ENCODE peak calls at places on chromosome 12, in four cellular contexts. Q is GM12878, P is K562, X is endothelial cell of umbilical vein. F is an unnamed sample.

GRCh38 chr12:110379201-110379600 is 24.3 kb downstream of the ANAPC7 start:
- DNase-seq in Q (no peak), P (no peak), X (no peak), F (no peak)

GRCh38 chr12:14601692-14602091 is 34.0 kb upstream of the PLBD1 start:
- DNase-seq in Q (no peak), P (no peak), X (no peak), F (no peak)

GRCh38 chr12:78483767-78484315 is 380.7 kb upstream of the SYT1 start:
- DNase-seq in Q (no peak), P (no peak), X (no peak), F (no peak)

GRCh38 chr12:109677323-109677722 is 36.3 kb upstream of the FAM222A start:
- DNase-seq in Q (no peak), P (no peak), X (no peak), F (no peak)

GRCh38 chr12:91931110-91931509 is 214.5 kb downstream of the BTG1 start:
- DNase-seq in Q (no peak), P (no peak), X (no peak), F (peak)

GRCh38 chr12:124921200-124922008 is 7.0 kb upstream of the UBC start:
- DNase-seq in Q (peak), P (peak), X (peak), F (peak)

GRCh38 chr12:131803995-131804521 is 24.1 kb upstream of the MMP17 start:
- DNase-seq in Q (no peak), P (no peak), X (peak), F (no peak)

GRCh38 chr12:50275545-50275944 is 7.8 kb downstream of the LIMA1 start:
- DNase-seq in Q (no peak), P (peak), X (peak), F (peak)

GRCh38 chr12:130983328-130984017 is 29.8 kb downstream of the ADGRD1 start:
- DNase-seq in Q (no peak), P (no peak), X (no peak), F (no peak)

GRCh38 chr12:67320614-67321305 is 51.6 kb downstream of the CAND1 start:
- DNase-seq in Q (no peak), P (no peak), X (no peak), F (no peak)

GRCh38 chr12:120453977-120454376 is 7.7 kb downstream of the GATC start:
- DNase-seq in Q (no peak), P (peak), X (peak), F (no peak)

GRCh38 chr12:45655186-45655585 is 74.3 kb upstream of the ARID2 start:
- DNase-seq in Q (no peak), P (peak), X (no peak), F (no peak)

GRCh38 chr12:116121453-116121871 is 156.0 kb downstream of the MED13L start:
- DNase-seq in Q (no peak), P (no peak), X (peak), F (no peak)

GRCh38 chr12:2212971-2213869 is 160.4 kb downstream of the CACNA1C start:
- DNase-seq in Q (no peak), P (no peak), X (no peak), F (no peak)

GRCh38 chr12:118166946-118167345 is 31.0 kb downstream of the PEBP1 start:
- DNase-seq in Q (peak), P (no peak), X (no peak), F (no peak)

GRCh38 chr12:108966378-108967151 is 54.3 kb downstream of the SVOP start:
- DNase-seq in Q (no peak), P (no peak), X (no peak), F (no peak)

GRCh38 chr12:45431153-45431552 is 215.3 kb downstream of the ANO6 start:
- DNase-seq in Q (no peak), P (no peak), X (no peak), F (no peak)

GRCh38 chr12:56084958-56085543 is 5.1 kb downstream of the ERBB3 start:
- DNase-seq in Q (no peak), P (peak), X (peak), F (peak)

GRCh38 chr12:56086096-56086495 is 6.1 kb downstream of the ERBB3 start:
- DNase-seq in Q (no peak), P (no peak), X (no peak), F (peak)

GRCh38 chr12:56082967-56083366 is 3.0 kb downstream of the ERBB3 start:
- DNase-seq in Q (no peak), P (peak), X (no peak), F (no peak)

GRCh38 chr12:56086608-56087007 is 6.6 kb downstream of the ERBB3 start:
- DNase-seq in Q (no peak), P (no peak), X (no peak), F (no peak)

GRCh38 chr12:56087220-56087619 is 7.3 kb downstream of the ERBB3 start:
- DNase-seq in Q (no peak), P (no peak), X (no peak), F (peak)
- TF ChIP-seq POLR2AphosphoS5 in Q (no peak), P (no peak), X (no peak), F (no peak)

GRCh38 chr12:111650912-111651311 is 34.8 kb downstream of the BRAP start:
- DNase-seq in Q (no peak), P (no peak), X (no peak), F (no peak)
- H3K27ac ChIP-seq in Q (no peak), P (no peak), X (no peak), F (no peak)

GRCh38 chr12:56590237-56590830 is 39.8 kb downstream of the BAZ2A start:
- DNase-seq in Q (no peak), P (peak), X (no peak), F (no peak)

GRCh38 chr12:56591111-56591510 is 39.0 kb downstream of the BAZ2A start:
- DNase-seq in Q (no peak), P (peak), X (no peak), F (no peak)

GRCh38 chr12:56596815-56597214 is 33.3 kb downstream of the BAZ2A start:
- DNase-seq in Q (no peak), P (no peak), X (no peak), F (no peak)

GRCh38 chr12:56591961-56592360 is 38.2 kb downstream of the BAZ2A start:
- DNase-seq in Q (no peak), P (no peak), X (no peak), F (no peak)

DNA sequence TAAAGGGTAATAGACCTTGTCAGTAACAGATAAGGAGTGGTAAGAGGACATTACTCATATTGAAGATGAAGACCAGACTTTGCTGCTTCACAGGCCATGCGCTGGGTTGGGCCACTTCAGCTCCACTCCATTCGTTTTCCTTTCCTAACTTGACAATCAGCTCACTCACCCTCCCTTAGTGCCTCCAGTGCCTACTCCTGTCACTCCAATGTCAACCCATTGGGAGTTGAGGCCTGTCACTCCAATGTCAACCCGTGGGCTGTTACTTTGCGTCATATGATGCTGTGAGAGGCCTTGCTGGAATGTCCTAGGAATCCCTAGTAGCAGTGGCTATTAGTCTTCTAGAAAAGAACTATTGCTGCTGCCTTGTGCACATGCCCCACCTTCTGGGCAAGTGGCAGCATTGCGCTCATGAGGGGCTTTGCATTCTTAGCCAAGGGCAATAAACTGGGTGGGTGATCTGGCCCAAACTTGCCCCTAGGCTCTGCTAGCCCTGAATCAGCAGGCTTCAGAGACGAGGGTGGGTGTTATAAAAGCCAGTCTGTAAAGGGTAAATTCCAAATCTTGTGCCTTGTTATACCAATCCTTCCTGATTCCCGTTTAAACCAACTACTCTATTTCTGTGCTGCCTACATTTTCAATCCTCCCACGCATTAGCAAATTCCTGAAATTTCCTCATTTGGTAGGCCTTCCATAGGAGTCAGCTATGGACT is 36.1 kb downstream of the BAZ2A start:
- DNase-seq in Q (no peak), P (peak), X (peak), F (peak)
- TF ChIP-seq POLR2AphosphoS5 in Q (no peak), P (no peak), X (no peak), F (no peak)

GRCh38 chr12:87827638-87828264 is 201.4 kb downstream of the C12orf50 start:
- DNase-seq in Q (no peak), P (no peak), X (peak), F (no peak)
- H3K27ac ChIP-seq in Q (no peak), P (no peak), X (peak), F (no peak)

GRCh38 chr12:117141097-117141898 is 42.1 kb upstream of the TESC start:
- DNase-seq in Q (no peak), P (no peak), X (no peak), F (no peak)
- TF ChIP-seq POLR2AphosphoS5 in Q (no peak), P (no peak), X (no peak), F (no peak)

DNA sequence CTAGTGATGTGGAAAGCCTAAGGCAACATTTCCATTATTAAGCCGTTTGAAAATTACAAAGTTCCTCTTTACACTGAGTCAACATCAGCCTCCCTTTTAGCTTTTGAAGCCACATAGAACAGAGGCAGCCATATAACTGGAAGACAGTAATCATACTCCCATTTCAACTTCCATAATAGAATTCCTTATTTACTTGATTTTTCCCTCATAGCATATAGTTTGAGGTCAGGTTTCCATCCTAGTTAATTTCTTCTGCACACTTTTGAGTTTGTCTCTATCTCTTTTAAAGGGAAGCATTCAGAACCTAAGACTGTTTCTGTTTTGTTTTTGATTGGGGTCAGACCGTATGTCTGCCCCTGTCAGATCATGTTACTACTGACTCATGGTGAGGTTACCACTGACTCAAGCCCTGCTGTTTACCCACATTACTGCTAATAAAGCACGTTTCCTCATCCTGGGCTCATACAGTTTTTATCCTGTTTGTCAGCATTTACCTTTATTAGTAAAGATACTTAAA is 161.0 kb downstream of the SLC38A4 start:
- DNase-seq in Q (peak), P (peak), X (peak), F (no peak)
- H3K27ac ChIP-seq in Q (no peak), P (peak), X (peak), F (no peak)

DNA sequence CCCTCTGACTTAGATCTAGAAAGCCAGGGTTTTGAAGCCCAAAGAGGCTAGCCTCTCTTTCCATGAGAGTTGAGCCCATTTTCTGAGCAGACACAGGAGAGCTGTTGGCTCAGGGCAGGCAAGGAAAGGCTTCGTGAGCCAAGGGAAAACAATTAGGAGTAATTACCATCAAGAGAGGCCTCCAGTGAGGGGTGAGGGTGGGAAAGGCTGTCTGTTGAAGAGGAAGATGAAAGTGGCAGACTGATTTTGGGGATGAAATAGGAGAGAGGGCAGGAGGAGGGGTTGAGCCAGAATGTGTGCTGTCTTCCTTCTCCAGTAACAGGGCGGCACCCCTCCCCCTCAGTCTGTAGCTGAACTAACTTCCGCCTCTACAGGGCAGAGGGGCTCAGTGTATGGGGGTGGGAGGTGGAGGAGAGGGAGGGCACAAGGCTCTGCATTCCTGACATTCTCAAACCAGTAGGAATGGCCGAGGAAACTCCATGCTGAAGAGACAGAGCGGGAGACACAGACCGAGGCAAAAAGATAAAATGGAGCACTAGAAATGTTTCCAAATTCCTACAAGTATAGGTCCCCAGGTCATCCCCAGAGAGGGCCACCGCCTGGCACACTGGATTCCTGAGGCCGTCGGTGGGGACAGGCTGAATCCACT is 33.1 kb upstream of the COL2A1 start:
- DNase-seq in Q (no peak), P (peak), X (no peak), F (no peak)
- TF ChIP-seq POLR2AphosphoS5 in Q (no peak), P (no peak), X (no peak), F (no peak)

GRCh38 chr12:101671157-101671791 is 26.2 kb upstream of the CHPT1 start:
- DNase-seq in Q (peak), P (no peak), X (no peak), F (peak)
- H3K27ac ChIP-seq in Q (no peak), P (no peak), X (no peak), F (no peak)

F was measured in stomach.